ENCODE peak calls at places on chromosomes 5 and 9, in seven cellular contexts. L is ovary, V is right lobe of liver, R is prostate gland, I is left ventricle myocardium inferior, K is glutamatergic neuron, Z is endothelial cell. W is an unnamed sample.

GRCh38 chr9:92617951-92618510 is 51.9 kb downstream of the IPPK start:
- DNase-seq in K (no peak), Z (no peak), L (no peak), V (no peak), I (no peak), R (no peak), W (no peak)

GRCh38 chr5:154287136-154287535 is 96.6 kb downstream of the GALNT10 start:
- DNase-seq in Z (no peak), R (peak; percentile 34), K (no peak), V (no peak), L (no peak), I (no peak), W (no peak)

GRCh38 chr5:96096724-96097123 is 135.1 kb upstream of the ELL2 start:
- DNase-seq in R (no peak), I (no peak), K (no peak), Z (no peak), V (no peak), L (no peak), W (no peak)

GRCh38 chr9:5402217-5402616 is 35.5 kb downstream of the PLGRKT start:
- DNase-seq in I (no peak), V (no peak), R (no peak), L (no peak), K (no peak), Z (no peak), W (no peak)

GRCh38 chr9:123550797-123551196 is 194.8 kb downstream of the CRB2 start:
- DNase-seq in Z (no peak), K (peak; percentile 41), I (no peak), L (no peak), R (no peak), V (no peak), W (peak; percentile 27)

GRCh38 chr5:87298687-87299362 is 31.1 kb downstream of the RASA1 start:
- DNase-seq in Z (no peak), V (no peak), K (no peak), L (no peak), R (no peak), I (no peak), W (no peak)

GRCh38 chr5:150809363-150809762 is 30.8 kb downstream of the SMIM3 start:
- DNase-seq in K (no peak), I (no peak), L (no peak), V (no peak), Z (no peak), R (no peak), W (no peak)

GRCh38 chr5:154284433-154284832 is 93.9 kb downstream of the GALNT10 start:
- DNase-seq in I (no peak), K (no peak), R (no peak), L (no peak), Z (no peak), V (no peak), W (no peak)

GRCh38 chr5:86565197-86565789 is 52.4 kb upstream of the COX7C start:
- DNase-seq in I (no peak), K (no peak), V (no peak), R (no peak), L (no peak), Z (no peak), W (no peak)

GRCh38 chr9:93263334-93264229 is 79.6 kb downstream of the WNK2 start:
- DNase-seq in L (no peak), I (no peak), Z (no peak), V (no peak), R (no peak), K (no peak), W (no peak)

GRCh38 chr5:144135113-144135762 is 35.2 kb downstream of the YIPF5 start:
- DNase-seq in Z (no peak), L (no peak), I (no peak), R (no peak), V (no peak), K (no peak), W (no peak)

GRCh38 chr5:64767959-64768357 is 533 bp downstream of the SREK1IP1 start:
- DNase-seq in I (no peak), L (peak; percentile 9), V (no peak), K (no peak), Z (no peak), R (peak; percentile 10), W (peak; percentile 16)

GRCh38 chr5:32916648-32917047 is 205.5 kb downstream of the NPR3 start:
- DNase-seq in I (no peak), V (no peak), Z (no peak), K (no peak), R (peak; percentile 47), L (no peak), W (no peak)

GRCh38 chr5:55062039-55062779 is 38.2 kb downstream of the GZMK start:
- DNase-seq in R (no peak), V (no peak), K (no peak), I (no peak), Z (no peak), L (no peak), W (no peak)

GRCh38 chr5:96408276-96408777 is 24.7 kb downstream of the PCSK1 start:
- DNase-seq in I (no peak), Z (no peak), K (no peak), L (peak; percentile 10), V (no peak), R (no peak), W (no peak)

GRCh38 chr5:72110401-72111013 is 3.2 kb downstream of the MAP1B start:
- DNase-seq in I (no peak), V (no peak), L (no peak), Z (no peak), K (peak; percentile 68), R (no peak), W (no peak)

GRCh38 chr5:153533546-153533945 is 43.1 kb downstream of the GRIA1 start:
- DNase-seq in L (no peak), I (no peak), R (no peak), K (no peak), V (no peak), Z (no peak), W (no peak)

GRCh38 chr5:7667216-7667767 is 183.6 kb downstream of the CFAP90 start:
- DNase-seq in R (no peak), V (no peak), L (no peak), I (no peak), K (no peak), Z (no peak), W (no peak)

GRCh38 chr9:134391319-134392231 is 65.3 kb downstream of the RXRA start:
- DNase-seq in K (no peak), Z (no peak), R (no peak), L (no peak), I (no peak), V (no peak), W (no peak)

GRCh38 chr9:124260769-124261603 is 3.2 kb downstream of the NEK6 start:
- DNase-seq in K (no peak), Z (no peak), I (no peak), V (peak; percentile 55), R (no peak), L (no peak), W (no peak)

GRCh38 chr9:34230556-34230955 is 51.7 kb downstream of the UBAP1 start:
- DNase-seq in L (no peak), R (no peak), Z (no peak), I (no peak), V (no peak), K (no peak), W (no peak)

GRCh38 chr5:1636981-1637638 is 113.3 kb upstream of the LPCAT1 start:
- DNase-seq in I (no peak), R (no peak), K (no peak), L (no peak), Z (no peak), V (no peak), W (no peak)

DNA sequence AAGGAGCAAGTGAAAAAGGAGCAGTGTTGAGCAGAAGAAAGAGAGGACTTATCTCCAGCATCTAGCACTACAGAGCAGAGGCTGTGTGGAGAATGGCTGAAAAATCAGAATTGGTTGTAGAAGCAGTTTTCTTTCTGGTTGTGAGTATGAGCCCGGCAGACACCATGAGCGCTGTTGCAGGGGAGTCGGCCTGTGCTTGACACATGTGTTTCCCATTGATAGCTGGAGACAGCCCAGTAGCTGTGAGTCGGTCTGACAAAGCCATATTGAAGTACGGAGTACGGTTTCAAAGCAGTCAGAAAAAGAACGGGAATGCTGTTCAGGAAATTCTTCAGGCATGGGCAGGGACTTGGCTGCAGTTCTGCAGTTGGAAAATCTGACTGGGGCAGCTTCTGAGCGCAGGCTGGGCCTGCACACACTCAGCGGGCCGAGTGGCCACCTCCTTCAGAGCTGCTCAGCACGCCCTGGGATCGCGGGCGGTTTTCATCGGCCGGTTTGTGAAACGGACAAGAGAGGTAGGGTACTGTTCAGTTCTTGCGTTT is at the start of gene SGCD:
- DNase-seq in V (no peak), L (peak; percentile 62), K (peak; percentile 20), I (peak; percentile 71), R (no peak), Z (peak; percentile 4), W (no peak)
- TF ChIP-seq CTCF in V (no peak), L (no peak), K (no peak), I (peak; percentile 13), R (no peak), Z (no peak), W (no peak)

DNA sequence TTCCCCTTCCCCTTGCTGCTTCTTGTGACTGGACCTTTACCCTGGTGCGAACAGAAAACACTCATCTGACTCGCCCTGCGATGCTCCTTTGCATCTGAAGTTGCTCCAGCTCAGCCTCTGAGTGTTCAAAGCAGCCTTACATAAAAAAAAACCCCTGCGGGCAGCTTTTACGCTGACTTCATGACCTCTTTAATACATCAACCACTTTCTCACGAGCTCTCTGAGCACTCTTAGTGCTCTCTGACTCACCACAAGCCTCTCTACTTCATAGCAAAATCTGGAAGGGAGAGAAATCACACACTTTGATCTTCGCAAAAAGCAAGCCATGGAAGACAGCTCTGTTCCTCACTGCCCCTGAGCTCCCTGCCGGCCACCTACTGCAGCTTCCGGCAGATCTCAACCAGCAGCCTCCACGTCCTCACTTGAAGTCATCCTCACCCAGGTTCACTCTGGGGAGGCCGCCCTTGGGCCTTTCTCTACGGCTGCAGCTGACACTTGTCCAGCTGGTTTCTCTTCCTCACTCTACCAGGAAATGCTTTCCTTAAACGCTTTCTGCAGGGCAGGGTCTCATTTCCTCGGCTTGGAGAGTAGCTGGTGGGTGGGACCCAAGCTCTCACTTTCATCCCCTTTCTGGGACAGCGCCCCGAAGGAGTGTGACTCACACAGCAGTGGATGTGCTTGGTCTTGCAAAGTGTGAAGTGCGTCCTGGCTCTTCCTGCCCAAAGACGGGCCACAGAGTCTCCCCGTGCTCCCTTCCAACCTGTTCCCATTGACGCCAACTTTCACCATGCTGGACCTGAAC is 5.3 kb downstream of the SLC34A1 start:
- DNase-seq in I (no peak), K (no peak), L (no peak), Z (no peak), V (no peak), R (peak; percentile 79), W (peak; percentile 23)
- TF ChIP-seq CTCF in I (no peak), K (no peak), L (no peak), Z (no peak), V (no peak), R (no peak), W (no peak)

DNA sequence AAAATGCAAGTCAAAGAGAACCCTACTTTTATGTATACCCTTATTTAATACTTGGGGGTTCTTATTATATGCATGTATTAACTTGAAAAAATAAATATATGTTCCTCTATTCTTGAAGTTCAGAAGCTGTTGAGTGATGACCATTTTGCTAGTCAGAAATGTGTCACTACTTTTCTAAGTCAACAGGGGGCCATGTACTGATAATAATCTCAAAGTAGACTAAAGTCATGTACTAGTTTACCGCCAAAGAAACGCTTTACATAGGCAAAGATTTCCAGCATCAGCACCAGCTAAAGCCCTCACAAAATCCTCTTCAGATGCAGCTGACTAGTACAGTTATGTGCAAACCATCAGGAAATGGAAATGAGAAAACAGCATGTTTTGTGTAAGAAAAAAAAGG is 5.7 kb upstream of the BHMT start:
- DNase-seq in Z (no peak), L (no peak), R (no peak), V (no peak), K (no peak), I (no peak), W (no peak)
- TF ChIP-seq CTCF in Z (peak; percentile 25), L (no peak), R (no peak), V (no peak), K (no peak), I (no peak), W (no peak)

GRCh38 chr9:132007371-132007701 is 72.3 kb downstream of the MED27 start:
- DNase-seq in K (no peak), V (no peak), I (no peak), Z (no peak), L (no peak), R (no peak), W (no peak)
- TF ChIP-seq CTCF in K (no peak), V (no peak), I (no peak), Z (no peak), L (no peak), R (no peak), W (no peak)